ENCODE peak calls at places on chromosomes 4 and X, in five cellular contexts. R, G, C, H and Q are unnamed samples. For H3K27me3, the result is how much of the 10 kb centered on the place peaks cover.

GRCh38 chrX:68697465-68698125 is 50.1 kb downstream of the STARD8 start:
- DNase-seq in R (no peak), C (no peak), G (no peak), H (no peak), Q (no peak)

GRCh38 chrX:79095441-79096338 is 48.8 kb upstream of the GPR174 start:
- DNase-seq in R (no peak), H (no peak), G (no peak), C (no peak), Q (no peak)

GRCh38 chr4:119832731-119833233 is 204.2 kb upstream of the PDE5A start:
- DNase-seq in H (no peak), C (no peak), G (no peak), R (no peak), Q (no peak)

GRCh38 chr4:74258949-74259348 is 49.3 kb upstream of the EPGN start:
- DNase-seq in G (no peak), C (no peak), R (no peak), H (peak), Q (peak)

GRCh38 chr4:7266525-7267292 is 74.4 kb downstream of the SORCS2 start:
- DNase-seq in G (peak), H (no peak), R (no peak), C (peak), Q (peak)

GRCh38 chrX:55624403-55624802 is 1.2 kb downstream of the FOXR2 start:
- DNase-seq in R (no peak), C (no peak), G (no peak), H (no peak), Q (no peak)

GRCh38 chrX:50747471-50747900 is 66.5 kb downstream of the SHROOM4 start:
- DNase-seq in G (no peak), C (peak), H (no peak), R (no peak), Q (no peak)

GRCh38 chr4:5969336-5969735 is 48.9 kb downstream of the C4orf50 start:
- DNase-seq in R (no peak), H (no peak), C (no peak), G (no peak), Q (no peak)

GRCh38 chr4:8548731-8549351 is 31.4 kb upstream of the GPR78 start:
- DNase-seq in R (no peak), G (no peak), H (no peak), C (no peak), Q (no peak)

GRCh38 chr4:173009129-173009823 is 159.3 kb upstream of the GALNT7 start:
- DNase-seq in G (no peak), H (no peak), R (no peak), C (no peak), Q (no peak)

GRCh38 chr4:128810331-128810870 is 901 bp downstream of the JADE1 start:
- DNase-seq in G (no peak), R (peak), H (peak), C (peak), Q (no peak)

GRCh38 chrX:151970661-151971060 is 3.8 kb downstream of the GABRE start:
- DNase-seq in R (peak), C (peak), G (peak), H (peak), Q (peak)

GRCh38 chrX:34365482-34365881 is 233.4 kb upstream of the FAM47A start:
- DNase-seq in C (peak), G (no peak), R (no peak), H (no peak), Q (peak)

GRCh38 chrX:482702-483203 is 96.0 kb upstream of the PPP2R3B start:
- DNase-seq in R (no peak), G (no peak), H (no peak), C (no peak), Q (no peak)

GRCh38 chrX:96770315-96770714 is 85.7 kb downstream of the DIAPH2 start:
- DNase-seq in C (peak), G (no peak), H (no peak), R (no peak), Q (no peak)

GRCh38 chr4:13942936-13943335 is 315.4 kb upstream of the BOD1L1 start:
- DNase-seq in H (no peak), C (no peak), G (no peak), R (no peak), Q (no peak)

GRCh38 chr4:106277140-106277680 is 38.8 kb downstream of the TBCK start:
- DNase-seq in R (no peak), H (no peak), G (no peak), C (peak), Q (no peak)

GRCh38 chr4:75512336-75513211 is 1.6 kb downstream of the RCHY1 start:
- DNase-seq in H (no peak), R (no peak), C (peak), G (no peak), Q (no peak)

GRCh38 chrX:840556-840955 is 210.0 kb downstream of the SHOX start:
- DNase-seq in C (no peak), H (no peak), R (no peak), G (no peak), Q (no peak)

GRCh38 chr4:139682309-139683210 is 16.9 kb downstream of the MGST2 start:
- DNase-seq in R (no peak), G (no peak), H (no peak), C (no peak), Q (no peak)

GRCh38 chrX:24479924-24480722 is 15.0 kb downstream of the PDK3 start:
- DNase-seq in C (no peak), R (no peak), H (no peak), G (no peak), Q (no peak)

DNA sequence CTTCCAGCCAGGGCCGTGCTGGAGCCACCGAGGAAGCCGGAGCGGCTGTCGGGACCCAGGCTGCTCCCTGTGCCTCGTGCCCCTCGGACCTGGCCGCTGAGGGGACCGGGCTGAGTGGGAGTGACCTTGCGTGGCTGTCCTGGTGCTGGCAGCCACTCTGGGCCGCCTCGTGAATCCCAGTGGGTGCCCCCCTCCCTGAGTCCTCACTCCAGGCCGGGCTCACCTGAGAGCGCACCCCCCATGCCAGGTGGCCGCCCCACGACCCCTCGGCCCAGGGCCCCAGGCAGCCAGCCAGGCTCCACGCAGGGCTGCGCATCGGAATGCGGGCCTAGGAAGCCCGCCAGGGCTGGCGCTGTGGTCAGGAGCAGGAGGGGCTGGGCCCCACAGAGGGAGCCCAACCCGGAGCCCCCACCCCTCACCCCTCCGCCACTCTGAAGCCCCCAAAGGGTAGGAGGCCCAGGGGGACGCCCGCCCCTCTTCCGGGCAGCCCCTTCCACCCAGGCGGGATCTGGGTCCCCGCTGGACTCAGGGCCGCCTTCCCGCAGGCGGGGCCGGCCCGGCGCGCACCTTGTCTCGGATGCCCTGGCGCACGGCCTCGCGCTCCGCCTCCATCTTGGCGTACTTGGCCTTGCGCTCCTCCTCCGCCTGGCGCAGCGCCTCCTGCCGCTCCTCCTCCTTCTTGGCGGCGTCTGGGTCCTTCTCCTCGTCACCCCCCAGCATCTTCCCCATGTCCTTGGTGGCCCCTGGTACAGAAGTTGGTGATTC is 33.9 kb downstream of the CPLX1 start:
- DNase-seq in C (peak), H (no peak), G (peak), R (peak), Q (no peak)
- H3K4me3 ChIP-seq in C (no peak), H (peak), G (no peak), R (no peak), Q (no peak)

GRCh38 chrX:72141372-72142004 is 9.8 kb upstream of the RTL5 start:
- DNase-seq in R (no peak), H (no peak), C (no peak), G (no peak), Q (no peak)

GRCh38 chrX:72146527-72146926 is 14.8 kb upstream of the RTL5 start:
- DNase-seq in C (no peak), R (no peak), G (no peak), H (no peak), Q (no peak)

GRCh38 chrX:72142094-72142843 is 10.6 kb upstream of the RTL5 start:
- DNase-seq in H (no peak), R (no peak), C (no peak), G (no peak), Q (no peak)

GRCh38 chrX:72145181-72145580 is 13.5 kb upstream of the RTL5 start:
- DNase-seq in G (no peak), C (no peak), H (no peak), R (no peak), Q (no peak)

GRCh38 chrX:72142931-72143709 is 11.4 kb upstream of the RTL5 start:
- DNase-seq in G (no peak), C (no peak), R (no peak), H (no peak), Q (no peak)
- H3K27me3 ChIP-seq in G (under half), C (under half), R (under half), H (under half), Q (under half)

GRCh38 chr4:53962516-53963225 is 101.7 kb downstream of the CHIC2 start:
- DNase-seq in R (no peak), H (no peak), G (no peak), C (peak), Q (peak)
- H3K4me3 ChIP-seq in R (no peak), H (no peak), G (no peak), C (peak), Q (no peak)

GRCh38 chr4:79863333-79863732 is 209.7 kb downstream of the ANTXR2 start:
- DNase-seq in C (no peak), G (no peak), R (no peak), H (no peak), Q (no peak)
- H3K27me3 ChIP-seq in C (under half), G (under half), R (under half), H (under half), Q (under half)

DNA sequence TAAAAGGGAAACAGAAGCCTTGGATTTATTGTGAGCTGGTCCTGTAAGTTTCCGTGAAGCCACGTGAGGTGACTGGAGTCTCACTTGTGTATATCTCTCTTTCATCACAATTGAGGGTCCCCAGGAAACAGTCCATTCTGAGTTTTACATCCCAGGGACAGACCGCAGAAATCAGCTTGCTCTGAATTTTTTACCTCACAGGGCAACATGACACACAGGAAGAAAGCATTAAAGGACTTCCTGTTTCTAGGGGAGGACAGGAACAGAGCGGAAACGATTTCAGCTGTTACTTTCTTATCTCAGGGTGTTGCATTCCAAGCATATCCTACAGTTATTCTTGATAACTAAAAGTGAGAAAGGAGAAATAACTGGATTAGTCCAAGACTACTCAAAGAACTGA is 553.5 kb downstream of the TRAM1L1 start:
- DNase-seq in G (no peak), H (no peak), R (no peak), C (no peak), Q (no peak)
- H3K4me3 ChIP-seq in G (no peak), H (no peak), R (no peak), C (no peak), Q (no peak)

GRCh38 chr4:4852591-4853362 is 6.7 kb upstream of the MSX1 start:
- DNase-seq in R (no peak), G (peak), H (no peak), C (peak), Q (peak)

GRCh38 chr4:4853921-4854648 is 5.4 kb upstream of the MSX1 start:
- DNase-seq in R (no peak), H (no peak), G (peak), C (no peak), Q (no peak)

GRCh38 chr4:4854649-4855292 is 4.7 kb upstream of the MSX1 start:
- DNase-seq in R (no peak), C (no peak), G (peak), H (no peak), Q (no peak)

GRCh38 chr4:4851906-4852305 is 7.6 kb upstream of the MSX1 start:
- DNase-seq in C (no peak), R (no peak), G (peak), H (no peak), Q (no peak)

GRCh38 chr4:4853371-4853823 is 6.1 kb upstream of the MSX1 start:
- DNase-seq in R (no peak), H (no peak), G (peak), C (peak), Q (no peak)
- H3K27me3 ChIP-seq in R (under half), H (half or more), G (half or more), C (under half), Q (under half)

GRCh38 chr4:40629401-40630334 is at the start of gene RBM47:
- DNase-seq in G (peak), C (peak), R (peak), H (peak), Q (peak)
- H3K4me3 ChIP-seq in G (peak), C (peak), R (peak), H (peak), Q (peak)

GRCh38 chr4:142976482-142976881 is 130.4 kb upstream of the INPP4B start:
- DNase-seq in C (no peak), H (no peak), G (no peak), R (no peak), Q (no peak)
- H3K27me3 ChIP-seq in C (under half), H (under half), G (under half), R (under half), Q (under half)